ENCODE peak calls at places on chromosomes 4 and X, in seven cellular contexts. D is mucosa of descending colon, J is cardiac muscle cell, U is IMR-90, V is lung, F is H1, R is Peyer's patch. T is an unnamed sample.

GRCh38 chrX:70219938-70220764 is 14.3 kb upstream of the AWAT1 start:
- DNase-seq in D (peak; percentile 47), J (peak; percentile 5), U (peak; percentile 1), V (no peak), F (no peak), R (peak; percentile 67), T (no peak)

GRCh38 chr4:54484361-54484760 is 173.4 kb upstream of the KIT start:
- DNase-seq in D (no peak), J (no peak), U (no peak), V (no peak), F (no peak), R (no peak), T (no peak)

GRCh38 chr4:88661724-88662123 is 35.9 kb downstream of the NAP1L5 start:
- DNase-seq in D (no peak), J (peak; percentile 43), U (peak; percentile 88), V (no peak), F (no peak), R (no peak), T (no peak)

GRCh38 chr4:81954266-81954665 is 419.5 kb downstream of the HNRNPD start:
- DNase-seq in D (no peak), J (no peak), U (no peak), V (no peak), F (no peak), R (no peak), T (no peak)

GRCh38 chr4:831483-831805 is 5.5 kb upstream of the CPLX1 start:
- DNase-seq in D (no peak), J (no peak), U (no peak), V (no peak), F (no peak), R (no peak), T (no peak)

GRCh38 chr4:14915018-14915417 is 87.3 kb upstream of the CPEB2 start:
- DNase-seq in D (no peak), J (no peak), U (no peak), V (no peak), F (no peak), R (no peak), T (no peak)

GRCh38 chrX:110734894-110735541 is 60.6 kb downstream of the CHRDL1 start:
- DNase-seq in D (no peak), J (peak; percentile 47), U (peak; percentile 69), V (no peak), F (no peak), R (no peak), T (no peak)

GRCh38 chr4:88976514-88977035 is 80.4 kb downstream of the FAM13A start:
- DNase-seq in D (peak; percentile 9), J (no peak), U (peak; percentile 25), V (no peak), F (no peak), R (no peak), T (no peak)

GRCh38 chrX:19904778-19905367 is 17.5 kb upstream of the SH3KBP1 start:
- DNase-seq in D (peak; percentile 26), J (peak; percentile 62), U (peak; percentile 63), V (no peak), F (no peak), R (peak; percentile 50), T (peak; percentile 4)

GRCh38 chr4:179867300-179867878 is 2375.8 kb upstream of the TENM3 start:
- DNase-seq in D (peak; percentile 72), J (no peak), U (peak; percentile 57), V (peak; percentile 34), F (peak; percentile 79), R (peak; percentile 68), T (peak; percentile 1)

GRCh38 chr4:108155373-108155772 is 13.4 kb downstream of the LEF1 start:
- DNase-seq in D (no peak), J (no peak), U (peak; percentile 8), V (no peak), F (no peak), R (no peak), T (no peak)

GRCh38 chrX:1534321-1535168 is 2.4 kb downstream of the P2RY8 start:
- DNase-seq in D (no peak), J (no peak), U (no peak), V (no peak), F (no peak), R (peak; percentile 49), T (no peak)

GRCh38 chrX:1450381-1451161 is 2.1 kb downstream of the ASMTL start:
- DNase-seq in D (peak; percentile 24), J (no peak), U (no peak), V (no peak), F (no peak), R (peak; percentile 42), T (no peak)

GRCh38 chr4:138555584-138555983 is 313.4 kb upstream of the SLC7A11 start:
- DNase-seq in D (no peak), J (peak; percentile 46), U (no peak), V (no peak), F (no peak), R (no peak), T (no peak)

GRCh38 chr4:152540293-152540674 is 4.4 kb upstream of the FBXW7 start:
- DNase-seq in D (no peak), J (no peak), U (no peak), V (no peak), F (no peak), R (no peak), T (no peak)

GRCh38 chrX:102042706-102043325 is 82.7 kb upstream of the TCEAL2 start:
- DNase-seq in D (no peak), J (no peak), U (no peak), V (no peak), F (no peak), R (no peak), T (no peak)

GRCh38 chr4:109574443-109574850 is 14.4 kb downstream of the MCUB start:
- DNase-seq in D (peak; percentile 40), J (peak; percentile 48), U (no peak), V (no peak), F (no peak), R (no peak), T (no peak)

GRCh38 chrX:136325377-136325776 is 24.6 kb downstream of the ADGRG4 start:
- DNase-seq in D (no peak), J (no peak), U (no peak), V (no peak), F (no peak), R (no peak), T (no peak)

GRCh38 chrX:119272882-119273806 is 37.1 kb downstream of the PGRMC1 start:
- DNase-seq in D (peak; percentile 73), J (peak; percentile 71), U (peak; percentile 21), V (no peak), F (peak; percentile 63), R (peak; percentile 72), T (peak; percentile 22)

GRCh38 chr4:170705907-170706306 is 616.2 kb upstream of the AADAT start:
- DNase-seq in D (no peak), J (no peak), U (no peak), V (no peak), F (no peak), R (no peak), T (no peak)

GRCh38 chrX:36407886-36408285 is 488.4 kb downstream of the CFAP47 start:
- DNase-seq in D (no peak), J (no peak), U (no peak), V (no peak), F (no peak), R (no peak), T (no peak)

GRCh38 chrX:151692825-151693224 is 2.4 kb upstream of the PRRG3 start:
- DNase-seq in D (no peak), J (no peak), U (no peak), V (no peak), F (no peak), R (no peak), T (no peak)

GRCh38 chr4:88102029-88102428 is 56.4 kb downstream of the ABCG2 start:
- DNase-seq in D (no peak), J (no peak), U (no peak), V (no peak), F (no peak), R (no peak), T (no peak)

GRCh38 chr4:155796031-155796430 is 37.2 kb downstream of the GUCY1B1 start:
- DNase-seq in D (no peak), J (peak; percentile 44), U (peak; percentile 52), V (no peak), F (no peak), R (no peak), T (no peak)

GRCh38 chr4:103354006-103354405 is 155.9 kb upstream of the CENPE start:
- DNase-seq in D (no peak), J (no peak), U (no peak), V (no peak), F (no peak), R (no peak), T (no peak)

GRCh38 chrX:151801980-151802379 is 67.4 kb downstream of the CNGA2 start:
- DNase-seq in D (peak; percentile 4), J (no peak), U (no peak), V (no peak), F (no peak), R (no peak), T (no peak)

GRCh38 chr4:56444719-56445118 is 8.7 kb downstream of the PAICS start:
- DNase-seq in D (no peak), J (no peak), U (no peak), V (no peak), F (no peak), R (no peak), T (no peak)

GRCh38 chr4:8731364-8731763 is 138.8 kb downstream of the CPZ start:
- DNase-seq in D (no peak), J (no peak), U (no peak), V (no peak), F (no peak), R (peak; percentile 25), T (no peak)

GRCh38 chrX:44733931-44734330 is 109.9 kb upstream of the DUSP21 start:
- DNase-seq in D (no peak), J (no peak), U (peak; percentile 4), V (no peak), F (no peak), R (no peak), T (no peak)

GRCh38 chrX:18793601-18794089 is 86.2 kb downstream of the PPEF1 start:
- DNase-seq in D (no peak), J (no peak), U (no peak), V (no peak), F (no peak), R (no peak), T (no peak)

GRCh38 chrX:107675365-107675654 is 47.0 kb downstream of the PRPS1 start:
- DNase-seq in D (no peak), J (no peak), U (no peak), V (no peak), F (no peak), R (no peak), T (no peak)
- H3K4me3 ChIP-seq in D (no peak overlapping the region), J (no peak overlapping the region), U (no peak overlapping the region), V (no peak overlapping the region), F (no peak overlapping the region), R (peak overlapping the region; percentile 44), T (peak overlapping the region; percentile 46)

GRCh38 chrX:16268206-16268605 is 100.9 kb downstream of the MAGEB17 start:
- DNase-seq in D (no peak), J (no peak), U (no peak), V (no peak), F (no peak), R (no peak), T (no peak)
- TF ChIP-seq CTCF in D (no peak), J (no peak), U (no peak), V (no peak), F (no peak), R (no peak), T (no peak)

GRCh38 chr4:105710678-105711077 is 2.1 kb downstream of the GSTCD start:
- DNase-seq in D (no peak), J (no peak), U (no peak), V (no peak), F (no peak), R (no peak), T (no peak)
- H3K4me1 ChIP-seq in D (peaks cover 9% of the 10 kb centered on the region), J (peaks cover 11% of the 10 kb centered on the region), U (no peaks in the 10 kb centered on the region), V (no peaks in the 10 kb centered on the region), F (peaks cover 2% of the 10 kb centered on the region), R (peaks cover 6% of the 10 kb centered on the region), T (peaks cover 26% of the 10 kb centered on the region)

GRCh38 chrX:40268126-40268525 is 170.4 kb upstream of the BCOR start:
- DNase-seq in D (no peak), J (no peak), U (no peak), V (no peak), F (no peak), R (no peak), T (no peak)
- H3K4me3 ChIP-seq in D (no peak overlapping the region), J (no peak overlapping the region), U (no peak overlapping the region), V (no peak overlapping the region), F (no peak overlapping the region), R (no peak overlapping the region), T (no peak overlapping the region)

T was measured in heart right ventricle.